ENCODE peak calls at places on chromosomes 1 and 21, in nine cellular contexts. One of them, this sample, is unnamed.

GRCh38 chr1:32702599-32703478 is at the start of gene SYNC:
- DNase-seq in AG09319: peak
- DNase-seq in AG10803: peak
- DNase-seq in nephron progenitor cell: peak
- DNase-seq in B cell: peak
- DNase-seq in activated T-helper 1 cell treated with anti-CD3 and anti-CD28 coated beads, Interleukin-2, amount 50 U/mL, for 16 hours: no peak
- DNase-seq in naive thymus-derived CD4-positive, alpha-beta T cell: no peak
- DNase-seq in activated CD4-positive, alpha-beta T cell treated with anti-CD3 and anti-CD28 coated beads, Interleukin-2, amount 50 U/mL, for 48 hours: peak
- DNase-seq in NCI-H1105: peak
- DNase-seq in this sample: no peak

GRCh38 chr1:152924191-152924590 is 15.8 kb downstream of the IVL start:
- DNase-seq in nephron progenitor cell: no peak
- DNase-seq in AG09319: no peak
- DNase-seq in B cell: no peak
- DNase-seq in activated CD4-positive, alpha-beta T cell treated with anti-CD3 and anti-CD28 coated beads, Interleukin-2, amount 50 U/mL, for 48 hours: no peak
- DNase-seq in AG10803: no peak
- DNase-seq in activated T-helper 1 cell treated with anti-CD3 and anti-CD28 coated beads, Interleukin-2, amount 50 U/mL, for 16 hours: no peak
- DNase-seq in NCI-H1105: no peak
- DNase-seq in naive thymus-derived CD4-positive, alpha-beta T cell: no peak
- DNase-seq in this sample: peak

GRCh38 chr1:21781971-21782867 is 730 bp downstream of the USP48 start:
- DNase-seq in activated CD4-positive, alpha-beta T cell treated with anti-CD3 and anti-CD28 coated beads, Interleukin-2, amount 50 U/mL, for 48 hours: peak
- DNase-seq in B cell: peak
- DNase-seq in AG09319: no peak
- DNase-seq in activated T-helper 1 cell treated with anti-CD3 and anti-CD28 coated beads, Interleukin-2, amount 50 U/mL, for 16 hours: peak
- DNase-seq in nephron progenitor cell: peak
- DNase-seq in NCI-H1105: peak
- DNase-seq in AG10803: peak
- DNase-seq in naive thymus-derived CD4-positive, alpha-beta T cell: peak
- DNase-seq in this sample: peak

GRCh38 chr1:234310460-234310817 is 62.8 kb upstream of the COA6 start:
- DNase-seq in AG09319: no peak
- DNase-seq in AG10803: no peak
- DNase-seq in activated T-helper 1 cell treated with anti-CD3 and anti-CD28 coated beads, Interleukin-2, amount 50 U/mL, for 16 hours: no peak
- DNase-seq in naive thymus-derived CD4-positive, alpha-beta T cell: no peak
- DNase-seq in activated CD4-positive, alpha-beta T cell treated with anti-CD3 and anti-CD28 coated beads, Interleukin-2, amount 50 U/mL, for 48 hours: no peak
- DNase-seq in NCI-H1105: no peak
- DNase-seq in nephron progenitor cell: no peak
- DNase-seq in B cell: no peak
- DNase-seq in this sample: no peak

GRCh38 chr1:44881011-44881632 is 38.1 kb upstream of the PTCH2 start:
- DNase-seq in nephron progenitor cell: no peak
- DNase-seq in naive thymus-derived CD4-positive, alpha-beta T cell: no peak
- DNase-seq in activated CD4-positive, alpha-beta T cell treated with anti-CD3 and anti-CD28 coated beads, Interleukin-2, amount 50 U/mL, for 48 hours: no peak
- DNase-seq in activated T-helper 1 cell treated with anti-CD3 and anti-CD28 coated beads, Interleukin-2, amount 50 U/mL, for 16 hours: no peak
- DNase-seq in B cell: no peak
- DNase-seq in AG09319: peak
- DNase-seq in NCI-H1105: no peak
- DNase-seq in AG10803: peak
- DNase-seq in this sample: no peak

GRCh38 chr1:29643281-29643680 is 407.0 kb downstream of the PTPRU start:
- DNase-seq in naive thymus-derived CD4-positive, alpha-beta T cell: no peak
- DNase-seq in activated T-helper 1 cell treated with anti-CD3 and anti-CD28 coated beads, Interleukin-2, amount 50 U/mL, for 16 hours: no peak
- DNase-seq in NCI-H1105: no peak
- DNase-seq in nephron progenitor cell: no peak
- DNase-seq in AG09319: no peak
- DNase-seq in AG10803: no peak
- DNase-seq in activated CD4-positive, alpha-beta T cell treated with anti-CD3 and anti-CD28 coated beads, Interleukin-2, amount 50 U/mL, for 48 hours: no peak
- DNase-seq in B cell: no peak
- DNase-seq in this sample: no peak

GRCh38 chr21:33821580-33822322 is 93.9 kb downstream of the ATP5PO start:
- DNase-seq in nephron progenitor cell: no peak
- DNase-seq in AG10803: no peak
- DNase-seq in B cell: no peak
- DNase-seq in activated T-helper 1 cell treated with anti-CD3 and anti-CD28 coated beads, Interleukin-2, amount 50 U/mL, for 16 hours: no peak
- DNase-seq in AG09319: no peak
- DNase-seq in naive thymus-derived CD4-positive, alpha-beta T cell: no peak
- DNase-seq in activated CD4-positive, alpha-beta T cell treated with anti-CD3 and anti-CD28 coated beads, Interleukin-2, amount 50 U/mL, for 48 hours: no peak
- DNase-seq in NCI-H1105: no peak
- DNase-seq in this sample: no peak

GRCh38 chr1:149848340-149848771 is 51.0 kb upstream of the BOLA1 start:
- DNase-seq in activated T-helper 1 cell treated with anti-CD3 and anti-CD28 coated beads, Interleukin-2, amount 50 U/mL, for 16 hours: no peak
- DNase-seq in nephron progenitor cell: no peak
- DNase-seq in activated CD4-positive, alpha-beta T cell treated with anti-CD3 and anti-CD28 coated beads, Interleukin-2, amount 50 U/mL, for 48 hours: no peak
- DNase-seq in naive thymus-derived CD4-positive, alpha-beta T cell: peak
- DNase-seq in AG10803: no peak
- DNase-seq in AG09319: no peak
- DNase-seq in B cell: no peak
- DNase-seq in NCI-H1105: no peak
- DNase-seq in this sample: peak

GRCh38 chr1:171994293-171994692 is 153.0 kb downstream of the DNM3 start:
- DNase-seq in AG09319: no peak
- DNase-seq in nephron progenitor cell: no peak
- DNase-seq in B cell: no peak
- DNase-seq in NCI-H1105: no peak
- DNase-seq in activated CD4-positive, alpha-beta T cell treated with anti-CD3 and anti-CD28 coated beads, Interleukin-2, amount 50 U/mL, for 48 hours: no peak
- DNase-seq in naive thymus-derived CD4-positive, alpha-beta T cell: no peak
- DNase-seq in AG10803: no peak
- DNase-seq in activated T-helper 1 cell treated with anti-CD3 and anti-CD28 coated beads, Interleukin-2, amount 50 U/mL, for 16 hours: no peak
- DNase-seq in this sample: no peak

GRCh38 chr21:27346041-27346448 is 379.2 kb upstream of the ADAMTS5 start:
- DNase-seq in nephron progenitor cell: no peak
- DNase-seq in NCI-H1105: no peak
- DNase-seq in activated T-helper 1 cell treated with anti-CD3 and anti-CD28 coated beads, Interleukin-2, amount 50 U/mL, for 16 hours: no peak
- DNase-seq in naive thymus-derived CD4-positive, alpha-beta T cell: no peak
- DNase-seq in B cell: no peak
- DNase-seq in activated CD4-positive, alpha-beta T cell treated with anti-CD3 and anti-CD28 coated beads, Interleukin-2, amount 50 U/mL, for 48 hours: no peak
- DNase-seq in AG10803: peak
- DNase-seq in AG09319: no peak
- DNase-seq in this sample: no peak

GRCh38 chr1:214402583-214403216 is 121.7 kb downstream of the SMYD2 start:
- DNase-seq in nephron progenitor cell: no peak
- DNase-seq in NCI-H1105: no peak
- DNase-seq in AG09319: no peak
- DNase-seq in naive thymus-derived CD4-positive, alpha-beta T cell: no peak
- DNase-seq in AG10803: no peak
- DNase-seq in activated CD4-positive, alpha-beta T cell treated with anti-CD3 and anti-CD28 coated beads, Interleukin-2, amount 50 U/mL, for 48 hours: no peak
- DNase-seq in B cell: no peak
- DNase-seq in activated T-helper 1 cell treated with anti-CD3 and anti-CD28 coated beads, Interleukin-2, amount 50 U/mL, for 16 hours: no peak
- DNase-seq in this sample: no peak

GRCh38 chr21:41970751-41971653 is 17.2 kb upstream of the C2CD2 start:
- DNase-seq in nephron progenitor cell: no peak
- DNase-seq in activated T-helper 1 cell treated with anti-CD3 and anti-CD28 coated beads, Interleukin-2, amount 50 U/mL, for 16 hours: no peak
- DNase-seq in NCI-H1105: no peak
- DNase-seq in B cell: no peak
- DNase-seq in activated CD4-positive, alpha-beta T cell treated with anti-CD3 and anti-CD28 coated beads, Interleukin-2, amount 50 U/mL, for 48 hours: no peak
- DNase-seq in AG09319: no peak
- DNase-seq in naive thymus-derived CD4-positive, alpha-beta T cell: no peak
- DNase-seq in AG10803: no peak
- DNase-seq in this sample: no peak

GRCh38 chr1:220825819-220826551 is 39.3 kb downstream of the MTARC1 start:
- DNase-seq in naive thymus-derived CD4-positive, alpha-beta T cell: no peak
- DNase-seq in activated T-helper 1 cell treated with anti-CD3 and anti-CD28 coated beads, Interleukin-2, amount 50 U/mL, for 16 hours: no peak
- DNase-seq in AG10803: peak
- DNase-seq in AG09319: no peak
- DNase-seq in nephron progenitor cell: no peak
- DNase-seq in B cell: no peak
- DNase-seq in activated CD4-positive, alpha-beta T cell treated with anti-CD3 and anti-CD28 coated beads, Interleukin-2, amount 50 U/mL, for 48 hours: no peak
- DNase-seq in NCI-H1105: no peak
- DNase-seq in this sample: no peak

GRCh38 chr1:117674521-117675400 is 68.9 kb downstream of the TENT5C start:
- DNase-seq in activated T-helper 1 cell treated with anti-CD3 and anti-CD28 coated beads, Interleukin-2, amount 50 U/mL, for 16 hours: no peak
- DNase-seq in nephron progenitor cell: no peak
- DNase-seq in B cell: peak
- DNase-seq in AG09319: no peak
- DNase-seq in NCI-H1105: no peak
- DNase-seq in activated CD4-positive, alpha-beta T cell treated with anti-CD3 and anti-CD28 coated beads, Interleukin-2, amount 50 U/mL, for 48 hours: peak
- DNase-seq in naive thymus-derived CD4-positive, alpha-beta T cell: peak
- DNase-seq in AG10803: peak
- DNase-seq in this sample: no peak

GRCh38 chr1:89518116-89518780 is 6.4 kb upstream of the LRRC8B start:
- DNase-seq in AG09319: no peak
- DNase-seq in B cell: no peak
- DNase-seq in activated T-helper 1 cell treated with anti-CD3 and anti-CD28 coated beads, Interleukin-2, amount 50 U/mL, for 16 hours: no peak
- DNase-seq in activated CD4-positive, alpha-beta T cell treated with anti-CD3 and anti-CD28 coated beads, Interleukin-2, amount 50 U/mL, for 48 hours: no peak
- DNase-seq in naive thymus-derived CD4-positive, alpha-beta T cell: no peak
- DNase-seq in NCI-H1105: no peak
- DNase-seq in nephron progenitor cell: no peak
- DNase-seq in AG10803: peak
- DNase-seq in this sample: no peak

GRCh38 chr1:151006331-151007052 is at the start of gene MINDY1:
- DNase-seq in naive thymus-derived CD4-positive, alpha-beta T cell: peak
- DNase-seq in nephron progenitor cell: peak
- DNase-seq in AG10803: peak
- DNase-seq in activated T-helper 1 cell treated with anti-CD3 and anti-CD28 coated beads, Interleukin-2, amount 50 U/mL, for 16 hours: no peak
- DNase-seq in activated CD4-positive, alpha-beta T cell treated with anti-CD3 and anti-CD28 coated beads, Interleukin-2, amount 50 U/mL, for 48 hours: peak
- DNase-seq in B cell: peak
- DNase-seq in AG09319: peak
- DNase-seq in NCI-H1105: peak
- DNase-seq in this sample: peak

GRCh38 chr1:47469405-47469759 is 31.5 kb downstream of the FOXD2 start:
- DNase-seq in nephron progenitor cell: no peak
- DNase-seq in AG09319: no peak
- DNase-seq in activated T-helper 1 cell treated with anti-CD3 and anti-CD28 coated beads, Interleukin-2, amount 50 U/mL, for 16 hours: no peak
- DNase-seq in NCI-H1105: no peak
- DNase-seq in B cell: no peak
- DNase-seq in AG10803: no peak
- DNase-seq in activated CD4-positive, alpha-beta T cell treated with anti-CD3 and anti-CD28 coated beads, Interleukin-2, amount 50 U/mL, for 48 hours: no peak
- DNase-seq in naive thymus-derived CD4-positive, alpha-beta T cell: no peak
- DNase-seq in this sample: no peak

GRCh38 chr1:54572236-54572850 is 24.3 kb downstream of the ACOT11 start:
- DNase-seq in activated T-helper 1 cell treated with anti-CD3 and anti-CD28 coated beads, Interleukin-2, amount 50 U/mL, for 16 hours: no peak
- DNase-seq in AG10803: no peak
- DNase-seq in NCI-H1105: no peak
- DNase-seq in AG09319: no peak
- DNase-seq in nephron progenitor cell: no peak
- DNase-seq in activated CD4-positive, alpha-beta T cell treated with anti-CD3 and anti-CD28 coated beads, Interleukin-2, amount 50 U/mL, for 48 hours: no peak
- DNase-seq in naive thymus-derived CD4-positive, alpha-beta T cell: no peak
- DNase-seq in B cell: no peak
- DNase-seq in this sample: no peak

GRCh38 chr1:165824269-165824643 is 3.2 kb upstream of the UCK2 start:
- DNase-seq in activated T-helper 1 cell treated with anti-CD3 and anti-CD28 coated beads, Interleukin-2, amount 50 U/mL, for 16 hours: no peak
- DNase-seq in AG10803: no peak
- DNase-seq in AG09319: no peak
- DNase-seq in activated CD4-positive, alpha-beta T cell treated with anti-CD3 and anti-CD28 coated beads, Interleukin-2, amount 50 U/mL, for 48 hours: no peak
- DNase-seq in NCI-H1105: no peak
- DNase-seq in nephron progenitor cell: no peak
- DNase-seq in B cell: no peak
- DNase-seq in naive thymus-derived CD4-positive, alpha-beta T cell: no peak
- DNase-seq in this sample: no peak

GRCh38 chr1:48216276-48216675 is 6.2 kb upstream of the SLC5A9 start:
- DNase-seq in AG10803: no peak
- DNase-seq in nephron progenitor cell: no peak
- DNase-seq in NCI-H1105: no peak
- DNase-seq in activated T-helper 1 cell treated with anti-CD3 and anti-CD28 coated beads, Interleukin-2, amount 50 U/mL, for 16 hours: no peak
- DNase-seq in activated CD4-positive, alpha-beta T cell treated with anti-CD3 and anti-CD28 coated beads, Interleukin-2, amount 50 U/mL, for 48 hours: no peak
- DNase-seq in AG09319: no peak
- DNase-seq in naive thymus-derived CD4-positive, alpha-beta T cell: no peak
- DNase-seq in B cell: no peak
- DNase-seq in this sample: no peak

GRCh38 chr1:32413507-32414185 is 19.4 kb upstream of the BSDC1 start:
- DNase-seq in B cell: peak
- DNase-seq in AG09319: peak
- DNase-seq in nephron progenitor cell: peak
- DNase-seq in naive thymus-derived CD4-positive, alpha-beta T cell: peak
- DNase-seq in NCI-H1105: peak
- DNase-seq in activated T-helper 1 cell treated with anti-CD3 and anti-CD28 coated beads, Interleukin-2, amount 50 U/mL, for 16 hours: peak
- DNase-seq in activated CD4-positive, alpha-beta T cell treated with anti-CD3 and anti-CD28 coated beads, Interleukin-2, amount 50 U/mL, for 48 hours: peak
- DNase-seq in AG10803: peak
- DNase-seq in this sample: peak

GRCh38 chr1:18949689-18950414 is 6.6 kb downstream of the IFFO2 start:
- DNase-seq in NCI-H1105: no peak
- DNase-seq in activated CD4-positive, alpha-beta T cell treated with anti-CD3 and anti-CD28 coated beads, Interleukin-2, amount 50 U/mL, for 48 hours: peak
- DNase-seq in B cell: peak
- DNase-seq in AG10803: peak
- DNase-seq in activated T-helper 1 cell treated with anti-CD3 and anti-CD28 coated beads, Interleukin-2, amount 50 U/mL, for 16 hours: no peak
- DNase-seq in nephron progenitor cell: peak
- DNase-seq in naive thymus-derived CD4-positive, alpha-beta T cell: no peak
- DNase-seq in AG09319: no peak
- DNase-seq in this sample: no peak

GRCh38 chr21:45768741-45769049 is 125.2 kb downstream of the PCBP3 start:
- DNase-seq in NCI-H1105: no peak
- DNase-seq in AG10803: no peak
- DNase-seq in nephron progenitor cell: no peak
- DNase-seq in B cell: no peak
- DNase-seq in activated T-helper 1 cell treated with anti-CD3 and anti-CD28 coated beads, Interleukin-2, amount 50 U/mL, for 16 hours: no peak
- DNase-seq in AG09319: no peak
- DNase-seq in activated CD4-positive, alpha-beta T cell treated with anti-CD3 and anti-CD28 coated beads, Interleukin-2, amount 50 U/mL, for 48 hours: peak
- DNase-seq in naive thymus-derived CD4-positive, alpha-beta T cell: no peak
- DNase-seq in this sample: peak

GRCh38 chr1:223455470-223455869 is 62.3 kb downstream of the CCDC185 start:
- DNase-seq in activated CD4-positive, alpha-beta T cell treated with anti-CD3 and anti-CD28 coated beads, Interleukin-2, amount 50 U/mL, for 48 hours: no peak
- DNase-seq in naive thymus-derived CD4-positive, alpha-beta T cell: no peak
- DNase-seq in AG10803: no peak
- DNase-seq in activated T-helper 1 cell treated with anti-CD3 and anti-CD28 coated beads, Interleukin-2, amount 50 U/mL, for 16 hours: no peak
- DNase-seq in B cell: no peak
- DNase-seq in nephron progenitor cell: no peak
- DNase-seq in AG09319: no peak
- DNase-seq in NCI-H1105: no peak
- DNase-seq in this sample: no peak

GRCh38 chr1:215543191-215543606 is 23.9 kb upstream of the KCTD3 start:
- DNase-seq in activated CD4-positive, alpha-beta T cell treated with anti-CD3 and anti-CD28 coated beads, Interleukin-2, amount 50 U/mL, for 48 hours: no peak
- DNase-seq in B cell: no peak
- DNase-seq in NCI-H1105: no peak
- DNase-seq in nephron progenitor cell: no peak
- DNase-seq in activated T-helper 1 cell treated with anti-CD3 and anti-CD28 coated beads, Interleukin-2, amount 50 U/mL, for 16 hours: no peak
- DNase-seq in naive thymus-derived CD4-positive, alpha-beta T cell: no peak
- DNase-seq in AG09319: no peak
- DNase-seq in AG10803: peak
- DNase-seq in this sample: no peak

GRCh38 chr1:213389061-213389581 is 338.1 kb downstream of the RPS6KC1 start:
- DNase-seq in nephron progenitor cell: no peak
- DNase-seq in B cell: no peak
- DNase-seq in NCI-H1105: no peak
- DNase-seq in naive thymus-derived CD4-positive, alpha-beta T cell: no peak
- DNase-seq in activated CD4-positive, alpha-beta T cell treated with anti-CD3 and anti-CD28 coated beads, Interleukin-2, amount 50 U/mL, for 48 hours: no peak
- DNase-seq in AG10803: no peak
- DNase-seq in activated T-helper 1 cell treated with anti-CD3 and anti-CD28 coated beads, Interleukin-2, amount 50 U/mL, for 16 hours: no peak
- DNase-seq in AG09319: no peak
- DNase-seq in this sample: no peak

GRCh38 chr1:224259986-224260385 is 70.0 kb downstream of the NVL start:
- DNase-seq in AG10803: peak
- DNase-seq in NCI-H1105: no peak
- DNase-seq in activated T-helper 1 cell treated with anti-CD3 and anti-CD28 coated beads, Interleukin-2, amount 50 U/mL, for 16 hours: no peak
- DNase-seq in naive thymus-derived CD4-positive, alpha-beta T cell: no peak
- DNase-seq in AG09319: no peak
- DNase-seq in activated CD4-positive, alpha-beta T cell treated with anti-CD3 and anti-CD28 coated beads, Interleukin-2, amount 50 U/mL, for 48 hours: no peak
- DNase-seq in nephron progenitor cell: no peak
- DNase-seq in B cell: no peak
- DNase-seq in this sample: no peak